ENCODE peak calls at places on chromosomes 7 and 10, in four cellular contexts. Q, R, W and C are unnamed samples.
A peak's percentile ranks its signal among the peaks of the same experiment; 100 is the strongest.

GRCh38 chr10:37857287-37858211 is at the start of gene ZNF248:
- DNase-seq in Q (peak; percentile 93), R (peak; percentile 89), W (peak; percentile 55), C (peak; percentile 98)

GRCh38 chr7:34158754-34159153 is 253.4 kb downstream of the BMPER start:
- DNase-seq in Q (peak; percentile 8), R (no peak), W (peak; percentile 50), C (no peak)

GRCh38 chr7:98616381-98617050 is 569 bp upstream of the NPTX2 start:
- DNase-seq in Q (no peak), R (no peak), W (peak; percentile 42), C (no peak)

GRCh38 chr7:70681847-70682350 is 450.0 kb upstream of the GALNT17 start:
- DNase-seq in Q (no peak), R (peak; percentile 39), W (no peak), C (no peak)

GRCh38 chr7:37081436-37081835 is 357.1 kb upstream of the AOAH start:
- DNase-seq in Q (no peak), R (peak; percentile 24), W (no peak), C (no peak)

GRCh38 chr7:90850516-90850915 is 254.4 kb downstream of the CDK14 start:
- DNase-seq in Q (no peak), R (no peak), W (no peak), C (no peak)

GRCh38 chr7:131249003-131249402 is 78.7 kb upstream of the MKLN1 start:
- DNase-seq in Q (no peak), R (no peak), W (no peak), C (no peak)

GRCh38 chr10:43846187-43846680 is 197.6 kb upstream of the ZNF32 start:
- DNase-seq in Q (no peak), R (peak; percentile 4), W (no peak), C (no peak)

GRCh38 chr7:30476401-30477145 is 2.0 kb downstream of the NOD1 start:
- DNase-seq in Q (no peak), R (no peak), W (no peak), C (no peak)

GRCh38 chr10:1141261-1141660 is 85.1 kb downstream of the WDR37 start:
- DNase-seq in Q (no peak), R (no peak), W (no peak), C (no peak)

GRCh38 chr7:27151945-27152815 is at the start of gene HOXA3:
- DNase-seq in Q (no peak), R (no peak), W (peak; percentile 38), C (no peak)

GRCh38 chr10:44279376-44279775 is 105.5 kb downstream of the CXCL12 start:
- DNase-seq in Q (no peak), R (no peak), W (no peak), C (no peak)

GRCh38 chr10:102517553-102517952 is 13.8 kb downstream of the SUFU start:
- DNase-seq in Q (no peak), R (no peak), W (no peak), C (no peak)

GRCh38 chr7:109873296-109873695 is 1217.6 kb upstream of the LRRN3 start:
- DNase-seq in Q (no peak), R (no peak), W (no peak), C (no peak)

GRCh38 chr10:116056445-116057293 is 216.3 kb downstream of the GFRA1 start:
- DNase-seq in Q (peak; percentile 94), R (no peak), W (no peak), C (no peak)

GRCh38 chr10:133394064-133394663 is at the start of gene MTG1:
- DNase-seq in Q (peak; percentile 87), R (peak; percentile 65), W (peak; percentile 96), C (peak; percentile 90)

GRCh38 chr7:114554781-114555537 is 140.3 kb downstream of the FOXP2 start:
- DNase-seq in Q (no peak), R (peak; percentile 41), W (no peak), C (no peak)

GRCh38 chr10:71434760-71435394 is 38.2 kb downstream of the CDH23 start:
- DNase-seq in Q (no peak), R (no peak), W (no peak), C (no peak)
- TF ChIP-seq NR2C2 in Q (no peak), R (no peak), W (no peak), C (no peak)

GRCh38 chr10:34862892-34863291 is 47.8 kb upstream of the PARD3 start:
- DNase-seq in Q (no peak), R (no peak), W (no peak), C (no peak)
- TF ChIP-seq ESRRA in Q (no peak), R (no peak), W (no peak), C (no peak)

GRCh38 chr7:85471740-85472139 is 284.9 kb upstream of the SEMA3D start:
- DNase-seq in Q (no peak), R (no peak), W (no peak), C (no peak)
- TF ChIP-seq NR2C2 in Q (no peak), R (no peak), W (no peak), C (no peak)

DNA sequence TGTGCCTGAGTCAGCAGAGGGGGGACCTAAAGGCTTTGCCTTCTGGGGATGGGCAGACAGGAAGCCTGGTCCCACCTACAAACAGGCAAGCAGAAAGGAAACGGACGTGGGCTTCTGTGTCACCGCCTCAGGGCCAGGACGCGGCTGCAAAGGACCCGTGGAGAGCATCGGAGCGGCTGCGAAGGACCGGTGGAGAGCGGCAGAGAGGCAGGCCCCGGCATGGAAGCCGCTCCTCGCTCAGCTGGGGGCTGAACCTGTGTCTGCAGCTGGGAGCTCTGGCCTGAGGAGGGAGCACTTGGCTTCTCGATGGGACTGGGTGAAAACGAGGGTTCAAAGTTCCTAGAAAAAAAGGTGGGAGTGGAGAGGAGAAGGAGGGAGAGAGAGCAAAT is 125.4 kb upstream of the PPP2R2D start:
- DNase-seq in Q (no peak), R (no peak), W (no peak), C (no peak)
- TF ChIP-seq ESRRA in Q (no peak), R (no peak), W (no peak), C (no peak)